ENCODE peak calls at places on chromosomes 7 and 10, in eight cellular contexts. One of them, this sample, is unnamed.

GRCh38 chr10:4260483-4260882 is 475.5 kb upstream of the KLF6 start:
- DNase-seq in SK-N-SH: no peak
- DNase-seq in HepG2: no peak
- DNase-seq in GM23338: no peak
- DNase-seq in HL-60: no peak
- DNase-seq in Panc1: no peak
- DNase-seq in HCT116: no peak
- DNase-seq in K562: no peak
- DNase-seq in this sample: no peak

GRCh38 chr10:71075759-71076472 is 136.5 kb upstream of the UNC5B start:
- DNase-seq in K562: no peak
- DNase-seq in Panc1: no peak
- DNase-seq in HCT116: no peak
- DNase-seq in HepG2: no peak
- DNase-seq in SK-N-SH: peak
- DNase-seq in GM23338: no peak
- DNase-seq in HL-60: no peak
- DNase-seq in this sample: no peak

GRCh38 chr10:3723706-3724225 is 61.2 kb downstream of the KLF6 start:
- DNase-seq in K562: no peak
- DNase-seq in SK-N-SH: no peak
- DNase-seq in HCT116: no peak
- DNase-seq in HepG2: no peak
- DNase-seq in Panc1: no peak
- DNase-seq in GM23338: no peak
- DNase-seq in HL-60: no peak
- DNase-seq in this sample: no peak

GRCh38 chr10:18615618-18616017 is 35.8 kb downstream of the NSUN6 start:
- DNase-seq in HepG2: peak
- DNase-seq in K562: no peak
- DNase-seq in GM23338: no peak
- DNase-seq in HCT116: no peak
- DNase-seq in SK-N-SH: no peak
- DNase-seq in Panc1: no peak
- DNase-seq in HL-60: no peak
- DNase-seq in this sample: no peak

GRCh38 chr10:42934842-42935241 is 142.0 kb upstream of the RET start:
- DNase-seq in GM23338: no peak
- DNase-seq in HCT116: no peak
- DNase-seq in HepG2: no peak
- DNase-seq in Panc1: no peak
- DNase-seq in SK-N-SH: no peak
- DNase-seq in K562: no peak
- DNase-seq in HL-60: peak
- DNase-seq in this sample: no peak

GRCh38 chr7:55641273-55641691 is 69.0 kb upstream of the VOPP1 start:
- DNase-seq in GM23338: peak
- DNase-seq in HL-60: peak
- DNase-seq in K562: peak
- DNase-seq in SK-N-SH: peak
- DNase-seq in HepG2: peak
- DNase-seq in Panc1: peak
- DNase-seq in HCT116: peak
- DNase-seq in this sample: peak

GRCh38 chr10:22674215-22674930 is 40.0 kb downstream of the PIP4K2A start:
- DNase-seq in HepG2: no peak
- DNase-seq in SK-N-SH: no peak
- DNase-seq in HCT116: no peak
- DNase-seq in Panc1: no peak
- DNase-seq in HL-60: no peak
- DNase-seq in K562: no peak
- DNase-seq in GM23338: no peak
- DNase-seq in this sample: no peak

GRCh38 chr7:44393238-44394111 is 68.1 kb upstream of the CAMK2B start:
- DNase-seq in SK-N-SH: no peak
- DNase-seq in K562: no peak
- DNase-seq in HepG2: no peak
- DNase-seq in HL-60: no peak
- DNase-seq in HCT116: no peak
- DNase-seq in GM23338: no peak
- DNase-seq in Panc1: no peak
- DNase-seq in this sample: no peak

GRCh38 chr7:116495737-116496136 is 3.8 kb upstream of the CAV2 start:
- DNase-seq in HL-60: no peak
- DNase-seq in Panc1: no peak
- DNase-seq in HepG2: no peak
- DNase-seq in HCT116: no peak
- DNase-seq in SK-N-SH: no peak
- DNase-seq in K562: no peak
- DNase-seq in GM23338: no peak
- DNase-seq in this sample: peak

GRCh38 chr10:37856881-37857286 is 526 bp downstream of the ZNF248 start:
- DNase-seq in SK-N-SH: peak
- DNase-seq in HL-60: peak
- DNase-seq in HCT116: no peak
- DNase-seq in Panc1: no peak
- DNase-seq in GM23338: peak
- DNase-seq in K562: peak
- DNase-seq in HepG2: no peak
- DNase-seq in this sample: no peak

GRCh38 chr7:17530249-17530648 is 231.8 kb downstream of the AHR start:
- DNase-seq in HepG2: no peak
- DNase-seq in HCT116: no peak
- DNase-seq in K562: no peak
- DNase-seq in SK-N-SH: no peak
- DNase-seq in GM23338: peak
- DNase-seq in Panc1: no peak
- DNase-seq in HL-60: no peak
- DNase-seq in this sample: no peak

GRCh38 chr10:108490931-108491330 is 1326.4 kb upstream of the SORCS1 start:
- DNase-seq in HCT116: no peak
- DNase-seq in Panc1: no peak
- DNase-seq in HepG2: no peak
- DNase-seq in GM23338: no peak
- DNase-seq in SK-N-SH: no peak
- DNase-seq in HL-60: no peak
- DNase-seq in K562: no peak
- DNase-seq in this sample: no peak

DNA sequence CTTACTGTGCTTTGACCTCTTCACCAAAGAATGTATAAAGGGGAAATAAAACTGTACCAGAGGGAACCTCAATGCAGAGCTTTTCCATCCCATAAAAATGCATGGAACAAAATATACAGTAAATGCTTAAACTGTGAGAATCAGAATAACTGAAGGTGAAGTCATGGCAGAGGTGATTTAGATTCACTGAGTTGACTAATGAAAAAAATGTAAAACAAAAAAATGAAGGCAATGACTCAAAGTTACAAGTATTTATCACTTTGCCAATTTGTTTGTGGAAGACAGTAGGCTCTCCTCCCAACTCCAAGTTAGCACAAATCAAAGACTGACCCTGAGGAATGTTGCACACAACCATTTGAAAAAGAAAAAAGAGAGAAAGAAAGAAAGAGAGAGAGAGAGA is 1331.6 kb upstream of the SORCS1 start:
- DNase-seq in HL-60: no peak
- DNase-seq in K562: no peak
- DNase-seq in HepG2: no peak
- DNase-seq in HCT116: no peak
- DNase-seq in SK-N-SH: no peak
- DNase-seq in GM23338: no peak
- DNase-seq in Panc1: no peak
- DNase-seq in this sample: no peak
- TF ChIP-seq REST in HL-60: no peak
- TF ChIP-seq REST in K562: no peak
- TF ChIP-seq REST in HepG2: no peak
- TF ChIP-seq REST in HCT116: no peak
- TF ChIP-seq REST in SK-N-SH: no peak
- TF ChIP-seq REST in GM23338: no peak
- TF ChIP-seq REST in Panc1: no peak
- TF ChIP-seq REST in this sample: no peak

GRCh38 chr7:139035588-139036353 is at the start of gene ZC3HAV1L:
- DNase-seq in HCT116: peak
- DNase-seq in GM23338: peak
- DNase-seq in HL-60: no peak
- DNase-seq in Panc1: no peak
- DNase-seq in K562: no peak
- DNase-seq in SK-N-SH: peak
- DNase-seq in HepG2: peak
- DNase-seq in this sample: peak

GRCh38 chr7:139036901-139037300 is 1.1 kb upstream of the ZC3HAV1L start:
- DNase-seq in Panc1: no peak
- DNase-seq in GM23338: no peak
- DNase-seq in HCT116: no peak
- DNase-seq in K562: no peak
- DNase-seq in HL-60: no peak
- DNase-seq in SK-N-SH: no peak
- DNase-seq in HepG2: no peak
- DNase-seq in this sample: no peak

GRCh38 chr7:139034336-139034735 is 1.5 kb downstream of the ZC3HAV1L start:
- DNase-seq in SK-N-SH: no peak
- DNase-seq in HepG2: no peak
- DNase-seq in HL-60: no peak
- DNase-seq in K562: no peak
- DNase-seq in HCT116: no peak
- DNase-seq in GM23338: no peak
- DNase-seq in Panc1: no peak
- DNase-seq in this sample: peak

GRCh38 chr7:139033346-139034114 is 2.3 kb downstream of the ZC3HAV1L start:
- DNase-seq in Panc1: no peak
- DNase-seq in HL-60: no peak
- DNase-seq in HCT116: no peak
- DNase-seq in HepG2: no peak
- DNase-seq in K562: no peak
- DNase-seq in GM23338: no peak
- DNase-seq in SK-N-SH: no peak
- DNase-seq in this sample: no peak

DNA sequence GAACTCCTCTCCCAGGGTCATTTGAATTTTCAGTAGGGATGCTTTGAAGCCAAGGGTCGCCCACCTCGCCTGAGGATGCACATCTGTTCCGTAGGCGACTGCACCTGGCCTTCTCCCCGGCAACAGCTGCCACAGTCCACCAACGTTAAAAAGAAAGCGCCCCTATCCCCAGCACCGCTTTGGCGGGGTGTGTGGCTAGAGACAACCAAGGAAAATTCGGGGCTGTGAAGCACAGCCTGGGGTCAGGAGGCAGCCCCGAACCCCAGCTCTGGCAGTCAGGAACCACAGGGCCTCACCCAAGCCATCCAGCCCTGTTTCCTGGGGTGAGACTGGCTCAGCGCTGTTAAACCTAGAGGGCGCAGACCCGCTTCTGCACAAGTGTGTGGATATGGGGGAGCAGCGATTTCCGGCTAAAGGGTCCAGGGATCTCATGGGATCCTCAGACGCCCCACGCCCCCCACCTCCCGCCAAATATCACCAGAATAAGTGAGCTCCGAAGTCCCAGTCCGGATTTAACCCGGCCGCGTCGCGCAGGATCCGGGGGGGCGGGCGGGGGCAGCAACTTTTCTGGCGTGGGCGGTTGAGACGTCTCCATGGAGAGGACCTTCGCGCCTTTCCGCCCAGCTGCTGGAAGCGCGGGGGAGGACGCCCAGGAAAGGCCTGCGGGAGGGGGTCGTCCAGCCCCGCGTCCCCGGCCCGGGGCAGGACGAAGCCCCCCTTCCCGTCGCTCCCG is 821 bp downstream of the ZC3HAV1L start:
- DNase-seq in GM23338: peak
- DNase-seq in HCT116: no peak
- DNase-seq in SK-N-SH: peak
- DNase-seq in Panc1: no peak
- DNase-seq in K562: no peak
- DNase-seq in HL-60: no peak
- DNase-seq in HepG2: no peak
- DNase-seq in this sample: peak
- TF ChIP-seq REST in GM23338: no peak
- TF ChIP-seq REST in HCT116: no peak
- TF ChIP-seq REST in SK-N-SH: no peak
- TF ChIP-seq REST in Panc1: no peak
- TF ChIP-seq REST in K562: no peak
- TF ChIP-seq REST in HL-60: no peak
- TF ChIP-seq REST in HepG2: no peak
- TF ChIP-seq REST in this sample: no peak

GRCh38 chr10:107496594-107496993 is 332.1 kb upstream of the SORCS1 start:
- DNase-seq in HL-60: no peak
- DNase-seq in K562: no peak
- DNase-seq in HCT116: no peak
- DNase-seq in GM23338: no peak
- DNase-seq in HepG2: no peak
- DNase-seq in Panc1: no peak
- DNase-seq in SK-N-SH: no peak
- DNase-seq in this sample: no peak
- TF ChIP-seq REST in HL-60: no peak
- TF ChIP-seq REST in K562: no peak
- TF ChIP-seq REST in HCT116: no peak
- TF ChIP-seq REST in GM23338: no peak
- TF ChIP-seq REST in HepG2: no peak
- TF ChIP-seq REST in Panc1: no peak
- TF ChIP-seq REST in SK-N-SH: no peak
- TF ChIP-seq REST in this sample: no peak

GRCh38 chr7:75878769-75879596 is at the start of gene RHBDD2:
- DNase-seq in Panc1: peak
- DNase-seq in SK-N-SH: peak
- DNase-seq in GM23338: peak
- DNase-seq in HepG2: peak
- DNase-seq in HCT116: peak
- DNase-seq in HL-60: peak
- DNase-seq in K562: peak
- DNase-seq in this sample: peak

GRCh38 chr7:75881436-75882095 is 2.7 kb downstream of the RHBDD2 start:
- DNase-seq in Panc1: no peak
- DNase-seq in HCT116: no peak
- DNase-seq in HepG2: no peak
- DNase-seq in HL-60: no peak
- DNase-seq in SK-N-SH: no peak
- DNase-seq in K562: no peak
- DNase-seq in GM23338: peak
- DNase-seq in this sample: no peak

GRCh38 chr7:75880242-75880641 is 1.4 kb downstream of the RHBDD2 start:
- DNase-seq in HL-60: no peak
- DNase-seq in GM23338: no peak
- DNase-seq in SK-N-SH: no peak
- DNase-seq in HCT116: no peak
- DNase-seq in K562: no peak
- DNase-seq in HepG2: no peak
- DNase-seq in Panc1: no peak
- DNase-seq in this sample: no peak

GRCh38 chr7:75878312-75878768 is 494 bp upstream of the RHBDD2 start:
- DNase-seq in SK-N-SH: peak
- DNase-seq in HL-60: no peak
- DNase-seq in HepG2: no peak
- DNase-seq in HCT116: no peak
- DNase-seq in Panc1: no peak
- DNase-seq in K562: no peak
- DNase-seq in GM23338: no peak
- DNase-seq in this sample: no peak

DNA sequence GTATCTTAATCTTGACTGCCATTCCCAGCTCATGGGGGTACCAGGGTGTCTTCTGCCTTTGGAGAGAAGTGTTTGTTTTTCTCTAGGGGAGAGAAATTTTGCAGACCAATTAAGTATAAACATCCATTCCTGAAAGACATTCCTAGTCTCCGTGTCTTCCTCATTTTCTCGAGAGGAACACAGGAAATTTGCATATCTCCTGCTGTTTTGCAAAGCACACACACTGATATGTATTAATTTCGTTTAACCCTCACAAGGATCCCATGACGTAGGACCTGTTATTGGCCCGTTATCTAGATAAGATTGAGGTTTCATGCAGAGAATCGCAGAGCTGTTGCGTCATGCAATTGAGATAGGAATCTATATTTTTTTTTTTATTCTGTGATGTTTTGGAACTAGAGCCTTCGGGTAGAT is 944 bp downstream of the RHBDD2 start:
- DNase-seq in HCT116: no peak
- DNase-seq in Panc1: no peak
- DNase-seq in SK-N-SH: peak
- DNase-seq in K562: no peak
- DNase-seq in GM23338: peak
- DNase-seq in HL-60: no peak
- DNase-seq in HepG2: no peak
- DNase-seq in this sample: no peak
- TF ChIP-seq REST in HCT116: no peak
- TF ChIP-seq REST in Panc1: no peak
- TF ChIP-seq REST in SK-N-SH: no peak
- TF ChIP-seq REST in K562: no peak
- TF ChIP-seq REST in GM23338: no peak
- TF ChIP-seq REST in HL-60: no peak
- TF ChIP-seq REST in HepG2: no peak
- TF ChIP-seq REST in this sample: no peak

This sample was measured in A549.